ENCODE peak calls at places on chromosomes 16 and 17, in four cellular contexts. C is heart left ventricle, X is AG09309, V is B cell. M is an unnamed sample.

GRCh38 chr17:20170085-20170484 is 160.9 kb downstream of the SPECC1 start:
- DNase-seq in C (no peak), X (no peak), V (no peak), M (no peak)

GRCh38 chr17:41907185-41907556 is 11.6 kb downstream of the ACLY start:
- DNase-seq in C (no peak), X (peak; percentile 33), V (no peak), M (peak; percentile 92)

GRCh38 chr17:47905221-47905733 is 9.2 kb downstream of the SP2 start:
- DNase-seq in C (peak; percentile 86), X (peak; percentile 60), V (no peak), M (peak; percentile 89)

GRCh38 chr17:6027342-6028024 is 42.7 kb upstream of the WSCD1 start:
- DNase-seq in C (no peak), X (no peak), V (no peak), M (no peak)

GRCh38 chr17:68509151-68510057 is 2.8 kb upstream of the PRKAR1A start:
- DNase-seq in C (peak; percentile 66), X (no peak), V (no peak), M (no peak)

GRCh38 chr16:79632289-79632688 is 31.8 kb upstream of the MAF start:
- DNase-seq in C (no peak), X (no peak), V (no peak), M (no peak)

GRCh38 chr16:30741461-30741914 is 6.7 kb upstream of the PHKG2 start:
- DNase-seq in C (no peak), X (peak; percentile 37), V (no peak), M (peak; percentile 84)

GRCh38 chr16:51159864-51160263 is 8.8 kb upstream of the SALL1 start:
- DNase-seq in C (no peak), X (no peak), V (no peak), M (no peak)

GRCh38 chr16:76913046-76913445 is 277.9 kb upstream of the MON1B start:
- DNase-seq in C (no peak), X (no peak), V (no peak), M (no peak)

GRCh38 chr16:70523621-70524405 is at the start of gene SF3B3:
- DNase-seq in C (peak; percentile 74), X (no peak), V (peak; percentile 69), M (peak; percentile 86)

GRCh38 chr17:17568772-17569195 is 22.7 kb downstream of the PEMT start:
- DNase-seq in C (peak; percentile 78), X (no peak), V (peak; percentile 64), M (peak; percentile 31)

GRCh38 chr16:85991856-85992255 is 92.9 kb downstream of the IRF8 start:
- DNase-seq in C (no peak), X (no peak), V (no peak), M (no peak)

GRCh38 chr16:48405153-48405552 is 19.9 kb upstream of the SIAH1 start:
- DNase-seq in C (no peak), X (no peak), V (no peak), M (no peak)

GRCh38 chr16:29992371-29992967 is 2.9 kb downstream of the HIRIP3 start:
- DNase-seq in C (peak; percentile 18), X (no peak), V (no peak), M (peak; percentile 35)

GRCh38 chr17:78185981-78186688 is 717 bp downstream of the TK1 start:
- DNase-seq in C (peak; percentile 50), X (no peak), V (no peak), M (no peak)

GRCh38 chr16:56980792-56981724 is 8.3 kb upstream of the NLRC5 start:
- DNase-seq in C (no peak), X (no peak), V (no peak), M (no peak)

GRCh38 chr16:83110221-83110768 is 483.5 kb downstream of the CDH13 start:
- DNase-seq in C (no peak), X (peak; percentile 25), V (no peak), M (no peak)

GRCh38 chr17:64641499-64641898 is 20.6 kb downstream of the SMURF2 start:
- DNase-seq in C (no peak), X (peak; percentile 86), V (no peak), M (peak; percentile 90)

GRCh38 chr16:66416981-66417700 is 10.0 kb upstream of the BEAN1 start:
- DNase-seq in C (no peak), X (no peak), V (no peak), M (peak; percentile 18)

GRCh38 chr17:66836063-66837005 is 1.4 kb downstream of the CACNG5 start:
- DNase-seq in C (no peak), X (no peak), V (no peak), M (no peak)

GRCh38 chr16:64543401-64543800 is 578.5 kb downstream of the CDH11 start:
- DNase-seq in C (no peak), X (peak; percentile 28), V (no peak), M (no peak)

GRCh38 chr16:30797670-30798309 is 10.8 kb upstream of the ZNF629 start:
- DNase-seq in C (no peak), X (no peak), V (no peak), M (no peak)

GRCh38 chr17:52170963-52171572 is 12.6 kb upstream of the CA10 start:
- DNase-seq in C (no peak), X (no peak), V (no peak), M (no peak)

GRCh38 chr16:81004646-81005353 is 1.9 kb downstream of the CMC2 start:
- DNase-seq in C (no peak), X (peak; percentile 21), V (peak; percentile 17), M (peak; percentile 78)

GRCh38 chr17:72267601-72268000 is 146.8 kb downstream of the SOX9 start:
- DNase-seq in C (no peak), X (no peak), V (no peak), M (no peak)

GRCh38 chr17:63439682-63440081 is 6.4 kb downstream of the CYB561 start:
- DNase-seq in C (no peak), X (peak; percentile 55), V (no peak), M (peak; percentile 62)

GRCh38 chr17:57578608-57578990 is 166.5 kb downstream of the CCDC182 start:
- DNase-seq in C (no peak), X (no peak), V (no peak), M (no peak)

GRCh38 chr16:1308036-1308976 is 1.1 kb upstream of the UBE2I start:
- DNase-seq in C (no peak), X (no peak), V (no peak), M (peak; percentile 38)

GRCh38 chr17:72365857-72366415 is 245.1 kb downstream of the SOX9 start:
- DNase-seq in C (no peak), X (no peak), V (no peak), M (peak; percentile 70)

GRCh38 chr16:78137179-78137578 is 37.7 kb downstream of the WWOX start:
- DNase-seq in C (no peak), X (no peak), V (no peak), M (no peak)

GRCh38 chr17:74574489-74575142 is 7.3 kb upstream of the CD300H start:
- DNase-seq in C (no peak), X (no peak), V (no peak), M (no peak)

GRCh38 chr17:78600181-78600651 is 23.0 kb upstream of the DNAH17 start:
- DNase-seq in C (no peak), X (no peak), V (no peak), M (peak; percentile 74)

GRCh38 chr17:68738044-68738443 is 136.9 kb upstream of the FAM20A start:
- DNase-seq in C (no peak), X (no peak), V (no peak), M (no peak)

GRCh38 chr17:32303861-32304288 is 38.1 kb downstream of the C17orf75 start:
- DNase-seq in C (no peak), X (no peak), V (no peak), M (no peak)

GRCh38 chr16:2748757-2749455 is 3.5 kb upstream of the SRRM2 start:
- DNase-seq in C (no peak), X (no peak), V (no peak), M (no peak)

GRCh38 chr17:6073620-6074019 is 3.4 kb downstream of the WSCD1 start:
- DNase-seq in C (no peak), X (no peak), V (no peak), M (no peak)

DNA sequence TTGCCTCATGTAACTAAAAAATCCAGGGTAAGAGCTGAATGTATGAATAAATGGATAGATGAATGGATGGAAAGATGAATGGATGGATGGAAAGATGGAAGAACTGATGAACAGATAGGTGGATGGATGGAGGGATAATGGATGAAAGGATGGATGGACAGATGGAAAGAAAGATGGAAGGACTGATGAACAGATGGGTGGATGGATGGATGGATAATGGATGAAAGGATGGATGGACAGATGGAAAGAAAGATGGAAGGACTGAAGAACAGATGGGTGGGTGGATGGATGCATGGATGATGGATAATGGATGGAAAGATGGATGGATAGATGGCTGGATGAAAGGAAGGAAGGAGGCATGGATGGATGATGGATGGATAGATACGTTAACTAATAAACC is 11.9 kb downstream of the CHD9NB start:
- DNase-seq in C (no peak), X (no peak), V (no peak), M (no peak)
- TF ChIP-seq CTCF in C (no peak), X (no peak), V (no peak), M (no peak)

GRCh38 chr16:4613636-4614570 is 785 bp downstream of the UBALD1 start:
- DNase-seq in C (peak; percentile 35), X (no peak), V (peak; percentile 53), M (peak; percentile 20)

GRCh38 chr16:4614571-4615388 is at the start of gene UBALD1:
- DNase-seq in C (peak; percentile 86), X (no peak), V (peak; percentile 94), M (peak; percentile 89)

GRCh38 chr16:4617880-4618279 is 3.2 kb upstream of the UBALD1 start:
- DNase-seq in C (no peak), X (no peak), V (no peak), M (no peak)

GRCh38 chr16:4616047-4616811 is 1.5 kb upstream of the UBALD1 start:
- DNase-seq in C (peak; percentile 100), X (peak; percentile 98), V (peak; percentile 97), M (peak; percentile 100)

GRCh38 chr16:4615389-4616046 is 830 bp upstream of the UBALD1 start:
- DNase-seq in C (peak; percentile 47), X (no peak), V (peak; percentile 23), M (no peak)
- TF ChIP-seq CTCF in C (no peak), X (no peak), V (no peak), M (no peak)

GRCh38 chr17:8186787-8187516 is 3.0 kb downstream of the BORCS6 start:
- DNase-seq in C (peak; percentile 93), X (peak; percentile 86), V (peak; percentile 63), M (peak; percentile 95)
- TF ChIP-seq CTCF in C (peak; percentile 44), X (no peak), V (peak; percentile 39), M (peak; percentile 45)

DNA sequence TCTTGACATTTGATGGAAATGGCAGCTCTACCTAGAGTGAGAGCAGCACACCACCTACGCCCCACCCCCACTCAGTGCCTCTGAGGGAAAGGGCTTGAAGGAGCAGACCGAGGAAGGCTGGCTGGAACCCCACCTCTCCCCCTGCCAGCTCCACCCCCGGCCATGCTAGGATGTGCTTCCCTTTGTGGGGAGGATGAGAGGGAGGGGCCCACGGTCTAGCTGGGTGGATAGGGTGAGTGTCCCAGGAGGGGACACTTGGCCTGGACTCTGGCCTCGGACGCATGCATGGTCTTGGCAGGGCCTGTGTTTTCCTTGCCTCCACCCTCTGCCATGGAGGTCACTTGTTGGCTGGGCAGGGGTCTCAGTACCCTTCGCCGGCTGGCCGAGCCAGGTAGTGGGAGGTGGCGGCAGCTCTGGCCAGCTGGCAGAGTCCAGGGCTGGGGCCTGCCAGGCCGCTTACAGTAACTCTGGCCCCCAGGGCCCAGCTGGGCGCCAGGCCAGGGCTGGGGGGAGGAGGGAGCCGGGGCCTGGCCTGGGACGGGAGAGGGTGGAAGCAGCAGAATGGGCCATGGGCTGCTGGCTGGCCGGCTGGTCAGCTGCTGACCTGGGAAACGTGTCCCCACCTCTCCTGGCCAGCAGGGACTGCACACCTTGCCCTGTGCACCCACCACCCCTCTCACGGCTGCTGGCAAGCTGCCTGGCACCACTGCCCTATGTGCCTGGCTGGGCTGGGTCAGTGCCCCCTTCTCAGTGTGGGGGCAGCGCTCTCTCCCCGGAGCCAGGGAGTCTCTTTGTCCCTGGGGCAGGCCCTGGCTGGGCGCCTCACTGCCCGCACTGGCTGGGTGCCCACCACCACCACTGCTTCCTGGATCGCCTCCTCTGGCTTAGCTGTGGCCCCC is 23.0 kb downstream of the RARA start:
- DNase-seq in C (peak; percentile 93), X (no peak), V (no peak), M (peak; percentile 85)
- TF ChIP-seq CTCF in C (no peak), X (no peak), V (no peak), M (no peak)